ENCODE peak calls at places on chromosomes 5 and 9, in ten cellular contexts. P is endothelial cell of umbilical vein, Q is PC-3, Y is fibroblast of lung, V is GM23248, W is GM12878, B is HCT116, L is A673, N is MM.1S, D is DND-41. H is an unnamed sample.

GRCh38 chr9:93665128-93665565 is 88.8 kb downstream of the PHF2 start:
- DNase-seq in V (no peak), Y (no peak), Q (no peak), W (no peak), D (no peak), L (no peak), B (no peak), N (no peak), P (peak), H (no peak)

GRCh38 chr5:87029951-87030350 is 237.7 kb upstream of the RASA1 start:
- DNase-seq in W (no peak), P (no peak), B (no peak), D (no peak), N (no peak), L (no peak), Y (no peak), Q (no peak), V (no peak), H (no peak)

GRCh38 chr9:124062172-124062571 is 50.6 kb downstream of the LHX2 start:
- DNase-seq in P (no peak), Q (no peak), N (no peak), V (no peak), L (no peak), B (no peak), D (no peak), W (no peak), Y (no peak), H (no peak)

GRCh38 chr5:38751103-38751502 is 94.7 kb upstream of the OSMR start:
- DNase-seq in V (peak), N (no peak), Q (peak), D (no peak), W (no peak), P (no peak), L (peak), B (no peak), Y (no peak), H (no peak)

GRCh38 chr5:67265951-67266350 is 69.4 kb upstream of the CD180 start:
- DNase-seq in L (no peak), B (no peak), P (no peak), Y (no peak), D (no peak), Q (no peak), V (no peak), N (no peak), W (no peak), H (no peak)

GRCh38 chr5:83608122-83608521 is 112.5 kb downstream of the HAPLN1 start:
- DNase-seq in B (peak), Q (peak), V (peak), D (peak), P (peak), N (peak), W (no peak), Y (peak), L (peak), H (no peak)

GRCh38 chr9:79430599-79430998 is 141.2 kb upstream of the TLE4 start:
- DNase-seq in P (no peak), Q (no peak), N (no peak), L (no peak), Y (peak), V (no peak), W (no peak), B (no peak), D (no peak), H (no peak)

GRCh38 chr9:85020791-85021190 is 351.3 kb downstream of the NTRK2 start:
- DNase-seq in P (no peak), N (no peak), D (no peak), W (no peak), L (no peak), Y (peak), V (no peak), Q (no peak), B (no peak), H (no peak)

GRCh38 chr5:93280518-93280917 is 300.5 kb downstream of the NR2F1-AS1 start:
- DNase-seq in N (no peak), W (no peak), L (no peak), Q (peak), B (no peak), Y (no peak), D (no peak), V (no peak), P (peak), H (no peak)

GRCh38 chr5:67672633-67673032 is 476.0 kb upstream of the CD180 start:
- DNase-seq in D (no peak), W (no peak), B (no peak), L (no peak), Q (no peak), N (no peak), Y (peak), V (peak), P (no peak), H (no peak)

GRCh38 chr9:93107825-93108161 is 11.8 kb downstream of the CARD19 start:
- DNase-seq in N (no peak), W (no peak), Q (no peak), Y (no peak), D (no peak), B (no peak), L (no peak), P (no peak), V (no peak), H (no peak)

GRCh38 chr5:109689740-109690455 is at the start of gene MAN2A1:
- DNase-seq in B (peak), Y (peak), P (peak), N (peak), L (peak), Q (peak), V (peak), W (no peak), D (peak), H (no peak)
- TF ChIP-seq EZH2 in B (no peak), Y (no peak), P (no peak), N (no peak), L (no peak), Q (no peak), V (no peak), W (no peak), D (no peak), H (no peak)

GRCh38 chr5:80034559-80034958 is 589 bp upstream of the THBS4 start:
- DNase-seq in P (no peak), Q (no peak), L (no peak), B (no peak), N (no peak), D (no peak), Y (no peak), V (no peak), W (no peak), H (no peak)
- TF ChIP-seq EZH2 in P (no peak), Q (no peak), L (no peak), B (no peak), N (no peak), D (no peak), Y (no peak), V (peak), W (no peak), H (no peak)

GRCh38 chr9:137296214-137297059 is 5.6 kb downstream of the NRARP start:
- DNase-seq in V (no peak), Y (peak), Q (no peak), P (peak), D (no peak), L (no peak), W (no peak), N (no peak), B (no peak), H (no peak)
- TF ChIP-seq EZH2 in V (peak), Y (peak), Q (no peak), P (no peak), D (no peak), L (no peak), W (no peak), N (no peak), B (no peak), H (no peak)

GRCh38 chr9:970310-971002 is 6.0 kb upstream of the DMRT3 start:
- DNase-seq in B (no peak), L (no peak), Y (no peak), Q (no peak), N (no peak), V (no peak), W (no peak), D (no peak), P (no peak), H (no peak)

GRCh38 chr9:969310-969692 is 7.2 kb upstream of the DMRT3 start:
- DNase-seq in V (no peak), P (no peak), L (peak), D (no peak), B (no peak), Y (no peak), W (no peak), Q (no peak), N (no peak), H (no peak)

GRCh38 chr9:967851-968641 is 8.4 kb upstream of the DMRT3 start:
- DNase-seq in Q (no peak), W (no peak), Y (no peak), N (no peak), P (no peak), B (no peak), L (peak), D (no peak), V (peak), H (no peak)

GRCh38 chr9:971901-972511 is 4.4 kb upstream of the DMRT3 start:
- DNase-seq in B (no peak), P (no peak), Q (no peak), W (no peak), D (no peak), N (no peak), L (no peak), V (no peak), Y (no peak), H (no peak)

GRCh38 chr9:969693-970309 is 6.7 kb upstream of the DMRT3 start:
- DNase-seq in Q (no peak), B (no peak), N (no peak), D (no peak), Y (no peak), P (no peak), V (no peak), L (no peak), W (no peak), H (no peak)
- TF ChIP-seq EZH2 in Q (no peak), B (no peak), N (no peak), D (no peak), Y (no peak), P (peak), V (peak), L (peak), W (no peak), H (peak)

GRCh38 chr5:173055042-173055721 is 970 bp upstream of the CREBRF start:
- DNase-seq in P (no peak), Q (peak), V (no peak), W (no peak), B (no peak), Y (no peak), N (no peak), D (no peak), L (no peak), H (no peak)
- TF ChIP-seq EZH2 in P (no peak), Q (no peak), V (no peak), W (no peak), B (no peak), Y (no peak), N (no peak), D (no peak), L (no peak), H (no peak)

GRCh38 chr9:4298255-4299005 is 1.4 kb downstream of the GLIS3 start:
- DNase-seq in Y (peak), W (no peak), D (no peak), B (no peak), V (peak), Q (peak), L (peak), P (peak), N (peak), H (no peak)
- TF ChIP-seq EZH2 in Y (no peak), W (no peak), D (no peak), B (no peak), V (no peak), Q (no peak), L (no peak), P (no peak), N (no peak), H (peak)

GRCh38 chr9:20621553-20622329 is 558 bp downstream of the MLLT3 start:
- DNase-seq in V (peak), N (peak), D (peak), B (no peak), Q (peak), P (peak), Y (peak), W (no peak), L (peak), H (no peak)

GRCh38 chr9:20623748-20624124 is 1.4 kb upstream of the MLLT3 start:
- DNase-seq in P (no peak), V (no peak), W (no peak), Y (peak), L (no peak), D (no peak), N (no peak), B (no peak), Q (peak), H (no peak)

GRCh38 chr9:20624201-20625002 is 2.1 kb upstream of the MLLT3 start:
- DNase-seq in Q (peak), W (peak), L (peak), P (peak), Y (peak), B (peak), D (peak), V (peak), N (peak), H (peak)

GRCh38 chr9:20622330-20623020 is at the start of gene MLLT3:
- DNase-seq in L (peak), W (peak), Y (peak), B (peak), N (peak), V (peak), D (peak), P (peak), Q (peak), H (peak)

GRCh38 chr9:20623021-20623747 is 885 bp upstream of the MLLT3 start:
- DNase-seq in B (no peak), P (peak), L (peak), Q (peak), N (peak), D (peak), Y (peak), V (peak), W (no peak), H (no peak)
- TF ChIP-seq EZH2 in B (no peak), P (no peak), L (no peak), Q (no peak), N (no peak), D (no peak), Y (no peak), V (no peak), W (no peak), H (no peak)

GRCh38 chr9:132182609-132183073 is 20.8 kb downstream of the NTNG2 start:
- DNase-seq in V (peak), Y (no peak), P (no peak), W (no peak), Q (no peak), N (no peak), L (peak), B (no peak), D (no peak), H (no peak)
- TF ChIP-seq EZH2 in V (no peak), Y (no peak), P (no peak), W (no peak), Q (no peak), N (no peak), L (no peak), B (no peak), D (no peak), H (no peak)

H was measured in SK-N-MC.